ENCODE peak calls at places on chromosome 22, in eight cellular contexts. One of them, this sample, is unnamed.

GRCh38 chr22:41324818-41325528 is 23.6 kb downstream of the ZC3H7B start:
- DNase-seq in HepG2: no peak
- DNase-seq in sigmoid colon: no peak
- DNase-seq in suprapubic skin: no peak
- DNase-seq in stomach: no peak
- DNase-seq in right lobe of liver: no peak
- DNase-seq in A549: no peak
- DNase-seq in H1: no peak
- DNase-seq in this sample: no peak

GRCh38 chr22:28142361-28142801 is 223.3 kb upstream of the PITPNB start:
- DNase-seq in HepG2: peak; percentile 5
- DNase-seq in sigmoid colon: no peak
- DNase-seq in suprapubic skin: no peak
- DNase-seq in stomach: no peak
- DNase-seq in right lobe of liver: no peak
- DNase-seq in A549: no peak
- DNase-seq in H1: no peak
- DNase-seq in this sample: no peak

GRCh38 chr22:39654959-39655579 is 84.5 kb downstream of the CACNA1I start:
- DNase-seq in HepG2: no peak
- DNase-seq in sigmoid colon: no peak
- DNase-seq in suprapubic skin: no peak
- DNase-seq in stomach: no peak
- DNase-seq in right lobe of liver: no peak
- DNase-seq in A549: no peak
- DNase-seq in H1: no peak
- DNase-seq in this sample: no peak

GRCh38 chr22:36536717-36537116 is 7.8 kb upstream of the EIF3D start:
- DNase-seq in HepG2: no peak
- DNase-seq in sigmoid colon: no peak
- DNase-seq in suprapubic skin: no peak
- DNase-seq in stomach: no peak
- DNase-seq in right lobe of liver: no peak
- DNase-seq in A549: no peak
- DNase-seq in H1: no peak
- DNase-seq in this sample: no peak

GRCh38 chr22:27299181-27300085 is 502.1 kb downstream of the MN1 start:
- DNase-seq in HepG2: no peak
- DNase-seq in sigmoid colon: no peak
- DNase-seq in suprapubic skin: no peak
- DNase-seq in stomach: no peak
- DNase-seq in right lobe of liver: no peak
- DNase-seq in A549: no peak
- DNase-seq in H1: no peak
- DNase-seq in this sample: no peak

GRCh38 chr22:30905696-30906341 is 62.8 kb downstream of the MORC2 start:
- DNase-seq in HepG2: no peak
- DNase-seq in sigmoid colon: peak; percentile 61
- DNase-seq in suprapubic skin: no peak
- DNase-seq in stomach: no peak
- DNase-seq in right lobe of liver: no peak
- DNase-seq in A549: no peak
- DNase-seq in H1: no peak
- DNase-seq in this sample: no peak

GRCh38 chr22:17893900-17894299 is 119.6 kb upstream of the BID start:
- DNase-seq in HepG2: peak; percentile 29
- DNase-seq in sigmoid colon: no peak
- DNase-seq in suprapubic skin: no peak
- DNase-seq in stomach: no peak
- DNase-seq in right lobe of liver: no peak
- DNase-seq in A549: no peak
- DNase-seq in H1: no peak
- DNase-seq in this sample: no peak

GRCh38 chr22:29840498-29840897 is 2.4 kb upstream of the ASCC2 start:
- DNase-seq in HepG2: no peak
- DNase-seq in sigmoid colon: no peak
- DNase-seq in suprapubic skin: no peak
- DNase-seq in stomach: no peak
- DNase-seq in right lobe of liver: no peak
- DNase-seq in A549: no peak
- DNase-seq in H1: no peak
- DNase-seq in this sample: no peak

GRCh38 chr22:32531955-32532818 is 57.6 kb downstream of the FBXO7 start:
- DNase-seq in HepG2: peak; percentile 87
- DNase-seq in sigmoid colon: peak; percentile 94
- DNase-seq in suprapubic skin: peak; percentile 94
- DNase-seq in stomach: peak; percentile 56
- DNase-seq in right lobe of liver: peak; percentile 38
- DNase-seq in A549: no peak
- DNase-seq in H1: peak; percentile 62
- DNase-seq in this sample: peak; percentile 91

GRCh38 chr22:38490915-38491314 is 15.2 kb downstream of the DDX17 start:
- DNase-seq in HepG2: peak; percentile 83
- DNase-seq in sigmoid colon: peak; percentile 88
- DNase-seq in suprapubic skin: no peak
- DNase-seq in stomach: peak; percentile 77
- DNase-seq in right lobe of liver: peak; percentile 61
- DNase-seq in A549: no peak
- DNase-seq in H1: no peak
- DNase-seq in this sample: no peak

GRCh38 chr22:43953988-43954771 is 1.1 kb upstream of the SAMM50 start:
- DNase-seq in HepG2: no peak
- DNase-seq in sigmoid colon: no peak
- DNase-seq in suprapubic skin: no peak
- DNase-seq in stomach: no peak
- DNase-seq in right lobe of liver: no peak
- DNase-seq in A549: no peak
- DNase-seq in H1: no peak
- DNase-seq in this sample: no peak

GRCh38 chr22:29041408-29041807 is 20.2 kb downstream of the C22orf31 start:
- DNase-seq in HepG2: no peak
- DNase-seq in sigmoid colon: no peak
- DNase-seq in suprapubic skin: no peak
- DNase-seq in stomach: peak; percentile 49
- DNase-seq in right lobe of liver: no peak
- DNase-seq in A549: no peak
- DNase-seq in H1: no peak
- DNase-seq in this sample: no peak

GRCh38 chr22:41480397-41480735 is 11.4 kb downstream of the ACO2 start:
- DNase-seq in HepG2: no peak
- DNase-seq in sigmoid colon: no peak
- DNase-seq in suprapubic skin: no peak
- DNase-seq in stomach: no peak
- DNase-seq in right lobe of liver: no peak
- DNase-seq in A549: no peak
- DNase-seq in H1: no peak
- DNase-seq in this sample: no peak

GRCh38 chr22:18091916-18092526 is 14.2 kb downstream of the PEX26 start:
- DNase-seq in HepG2: peak; percentile 76
- DNase-seq in sigmoid colon: peak; percentile 87
- DNase-seq in suprapubic skin: peak; percentile 84
- DNase-seq in stomach: peak; percentile 75
- DNase-seq in right lobe of liver: peak; percentile 85
- DNase-seq in A549: peak; percentile 40
- DNase-seq in H1: no peak
- DNase-seq in this sample: peak; percentile 87

GRCh38 chr22:39966522-39966921 is 6.3 kb downstream of the TMA7B start:
- DNase-seq in HepG2: no peak
- DNase-seq in sigmoid colon: no peak
- DNase-seq in suprapubic skin: no peak
- DNase-seq in stomach: no peak
- DNase-seq in right lobe of liver: no peak
- DNase-seq in A549: no peak
- DNase-seq in H1: no peak
- DNase-seq in this sample: no peak

GRCh38 chr22:45334068-45334467 is 24.3 kb downstream of the FAM118A start:
- DNase-seq in HepG2: no peak
- DNase-seq in sigmoid colon: no peak
- DNase-seq in suprapubic skin: no peak
- DNase-seq in stomach: no peak
- DNase-seq in right lobe of liver: no peak
- DNase-seq in A549: no peak
- DNase-seq in H1: no peak
- DNase-seq in this sample: no peak

GRCh38 chr22:45330548-45330947 is 20.8 kb downstream of the FAM118A start:
- DNase-seq in HepG2: no peak
- DNase-seq in sigmoid colon: no peak
- DNase-seq in suprapubic skin: no peak
- DNase-seq in stomach: no peak
- DNase-seq in right lobe of liver: no peak
- DNase-seq in A549: no peak
- DNase-seq in H1: no peak
- DNase-seq in this sample: no peak

GRCh38 chr22:45329536-45329936 is 19.8 kb downstream of the FAM118A start:
- DNase-seq in HepG2: no peak
- DNase-seq in sigmoid colon: peak; percentile 92
- DNase-seq in suprapubic skin: no peak
- DNase-seq in stomach: no peak
- DNase-seq in right lobe of liver: peak; percentile 82
- DNase-seq in A549: no peak
- DNase-seq in H1: no peak
- DNase-seq in this sample: peak; percentile 82

GRCh38 chr22:45331486-45331885 is 21.8 kb downstream of the FAM118A start:
- DNase-seq in HepG2: no peak
- DNase-seq in sigmoid colon: no peak
- DNase-seq in suprapubic skin: no peak
- DNase-seq in stomach: no peak
- DNase-seq in right lobe of liver: no peak
- DNase-seq in A549: no peak
- DNase-seq in H1: no peak
- DNase-seq in this sample: no peak

GRCh38 chr22:45332001-45332400 is 22.3 kb downstream of the FAM118A start:
- DNase-seq in HepG2: no peak
- DNase-seq in sigmoid colon: no peak
- DNase-seq in suprapubic skin: no peak
- DNase-seq in stomach: no peak
- DNase-seq in right lobe of liver: no peak
- DNase-seq in A549: no peak
- DNase-seq in H1: no peak
- DNase-seq in this sample: no peak
- TF ChIP-seq POLR2A in HepG2: no peak
- TF ChIP-seq POLR2A in sigmoid colon: no peak
- TF ChIP-seq POLR2A in suprapubic skin: no peak
- TF ChIP-seq POLR2A in stomach: no peak
- TF ChIP-seq POLR2A in right lobe of liver: no peak
- TF ChIP-seq POLR2A in A549: no peak
- TF ChIP-seq POLR2A in H1: no peak
- TF ChIP-seq POLR2A in this sample: no peak

GRCh38 chr22:21712751-21713427 is 22.7 kb downstream of the YPEL1 start:
- DNase-seq in HepG2: peak; percentile 77
- DNase-seq in sigmoid colon: no peak
- DNase-seq in suprapubic skin: no peak
- DNase-seq in stomach: peak; percentile 69
- DNase-seq in right lobe of liver: peak; percentile 58
- DNase-seq in A549: peak; percentile 70
- DNase-seq in H1: no peak
- DNase-seq in this sample: no peak
- H3K4me3 ChIP-seq in HepG2: no peak overlapping the region
- H3K4me3 ChIP-seq in sigmoid colon: no peak overlapping the region
- H3K4me3 ChIP-seq in suprapubic skin: peak overlapping the region; percentile 25
- H3K4me3 ChIP-seq in stomach: no peak overlapping the region
- H3K4me3 ChIP-seq in right lobe of liver: no peak overlapping the region
- H3K4me3 ChIP-seq in A549: no peak overlapping the region
- H3K4me3 ChIP-seq in H1: no peak overlapping the region
- H3K4me3 ChIP-seq in this sample: no peak overlapping the region

DNA sequence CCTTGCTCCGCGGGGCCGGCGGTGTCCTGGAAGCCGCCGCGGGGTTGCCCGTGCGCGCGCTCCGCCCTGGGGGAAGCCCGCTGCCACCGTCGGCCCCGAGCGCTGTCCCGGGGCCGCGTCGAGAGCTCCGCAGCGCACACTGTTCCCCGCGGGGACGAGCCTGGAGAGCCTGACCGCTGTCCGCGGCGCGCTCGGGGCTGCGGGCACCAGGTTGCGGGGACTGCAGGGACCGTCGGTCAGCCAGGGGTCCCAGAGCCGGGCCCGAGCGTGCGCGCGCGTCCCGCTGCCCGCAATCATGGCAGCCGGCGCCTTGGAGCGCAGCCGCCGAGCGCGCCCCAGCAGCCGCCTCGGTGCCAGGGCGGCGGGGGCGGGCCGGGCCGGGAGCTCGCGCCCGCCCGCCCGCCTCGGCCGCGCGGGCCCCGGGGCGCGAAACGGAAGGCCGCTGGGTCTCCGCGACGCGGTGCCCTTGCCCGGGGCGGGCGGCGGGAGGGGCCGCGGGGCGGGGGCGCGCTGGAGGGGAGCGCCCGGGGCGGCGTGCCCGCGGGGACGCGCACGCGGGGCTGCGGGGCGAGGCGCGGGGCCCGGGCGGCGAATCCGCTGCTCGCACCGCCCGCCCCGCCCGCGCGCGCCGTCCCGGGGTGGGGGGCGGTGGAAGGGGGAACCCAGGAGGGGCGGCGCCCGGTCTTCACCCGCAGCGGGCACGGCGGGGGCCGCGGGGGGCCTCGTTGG is 79.4 kb upstream of the PPARA start:
- DNase-seq in HepG2: no peak
- DNase-seq in sigmoid colon: peak; percentile 81
- DNase-seq in suprapubic skin: no peak
- DNase-seq in stomach: peak; percentile 71
- DNase-seq in right lobe of liver: peak; percentile 81
- DNase-seq in A549: no peak
- DNase-seq in H1: no peak
- DNase-seq in this sample: peak; percentile 81
- TF ChIP-seq POLR2A in HepG2: no peak
- TF ChIP-seq POLR2A in sigmoid colon: no peak
- TF ChIP-seq POLR2A in suprapubic skin: no peak
- TF ChIP-seq POLR2A in stomach: no peak
- TF ChIP-seq POLR2A in right lobe of liver: no peak
- TF ChIP-seq POLR2A in A549: no peak
- TF ChIP-seq POLR2A in H1: no peak
- TF ChIP-seq POLR2A in this sample: no peak

GRCh38 chr22:33658775-33659174 is 261.5 kb downstream of the LARGE1 start:
- DNase-seq in HepG2: no peak
- DNase-seq in sigmoid colon: peak; percentile 81
- DNase-seq in suprapubic skin: peak; percentile 88
- DNase-seq in stomach: no peak
- DNase-seq in right lobe of liver: peak; percentile 31
- DNase-seq in A549: no peak
- DNase-seq in H1: no peak
- DNase-seq in this sample: no peak

GRCh38 chr22:33654173-33654890 is 265.9 kb downstream of the LARGE1 start:
- DNase-seq in HepG2: no peak
- DNase-seq in sigmoid colon: no peak
- DNase-seq in suprapubic skin: no peak
- DNase-seq in stomach: no peak
- DNase-seq in right lobe of liver: no peak
- DNase-seq in A549: no peak
- DNase-seq in H1: no peak
- DNase-seq in this sample: no peak

GRCh38 chr22:33656808-33657628 is 263.3 kb downstream of the LARGE1 start:
- DNase-seq in HepG2: no peak
- DNase-seq in sigmoid colon: no peak
- DNase-seq in suprapubic skin: no peak
- DNase-seq in stomach: no peak
- DNase-seq in right lobe of liver: no peak
- DNase-seq in A549: no peak
- DNase-seq in H1: no peak
- DNase-seq in this sample: no peak

GRCh38 chr22:33657670-33658069 is 262.6 kb downstream of the LARGE1 start:
- DNase-seq in HepG2: no peak
- DNase-seq in sigmoid colon: no peak
- DNase-seq in suprapubic skin: no peak
- DNase-seq in stomach: no peak
- DNase-seq in right lobe of liver: no peak
- DNase-seq in A549: no peak
- DNase-seq in H1: no peak
- DNase-seq in this sample: no peak

GRCh38 chr22:33659423-33659822 is 260.9 kb downstream of the LARGE1 start:
- DNase-seq in HepG2: no peak
- DNase-seq in sigmoid colon: peak; percentile 74
- DNase-seq in suprapubic skin: no peak
- DNase-seq in stomach: no peak
- DNase-seq in right lobe of liver: no peak
- DNase-seq in A549: no peak
- DNase-seq in H1: no peak
- DNase-seq in this sample: no peak
- H3K4me3 ChIP-seq in HepG2: no peak overlapping the region
- H3K4me3 ChIP-seq in sigmoid colon: no peak overlapping the region
- H3K4me3 ChIP-seq in suprapubic skin: no peak overlapping the region
- H3K4me3 ChIP-seq in stomach: no peak overlapping the region
- H3K4me3 ChIP-seq in right lobe of liver: no peak overlapping the region
- H3K4me3 ChIP-seq in A549: no peak overlapping the region
- H3K4me3 ChIP-seq in H1: no peak overlapping the region
- H3K4me3 ChIP-seq in this sample: no peak overlapping the region

This sample was measured in heart left ventricle.